ENCODE peak calls at places on chromosomes 7 and 10, in nine cellular contexts. E, Z, L, R, O, A, C, M and Q are unnamed samples.

GRCh38 chr7:32150039-32150438 is 79.8 kb upstream of the PDE1C start:
- DNase-seq in E (no peak), Z (no peak), L (no peak), R (no peak), O (no peak), A (no peak), C (no peak), M (no peak), Q (no peak)

GRCh38 chr7:28973591-28973990 is 15.5 kb upstream of the TRIL start:
- DNase-seq in E (no peak), Z (no peak), L (no peak), R (no peak), O (no peak), A (no peak), C (no peak), M (no peak), Q (no peak)

GRCh38 chr7:44294325-44295069 is 30.9 kb downstream of the CAMK2B start:
- DNase-seq in E (no peak), Z (no peak), L (no peak), R (peak; percentile 3), O (no peak), A (no peak), C (no peak), M (no peak), Q (no peak)

GRCh38 chr7:32164341-32164996 is 94.3 kb upstream of the PDE1C start:
- DNase-seq in E (peak; percentile 85), Z (peak; percentile 76), L (no peak), R (peak; percentile 10), O (peak; percentile 43), A (no peak), C (no peak), M (no peak), Q (peak; percentile 79)

GRCh38 chr10:125000366-125001312 is 58.7 kb downstream of the ZRANB1 start:
- DNase-seq in E (peak; percentile 45), Z (peak; percentile 57), L (peak; percentile 59), R (peak; percentile 7), O (no peak), A (no peak), C (peak; percentile 82), M (no peak), Q (no peak)

GRCh38 chr7:55468495-55468894 is 103.4 kb downstream of the LANCL2 start:
- DNase-seq in E (no peak), Z (no peak), L (no peak), R (no peak), O (no peak), A (no peak), C (no peak), M (no peak), Q (no peak)

GRCh38 chr7:131224996-131225395 is 102.7 kb upstream of the MKLN1 start:
- DNase-seq in E (no peak), Z (no peak), L (no peak), R (no peak), O (no peak), A (no peak), C (no peak), M (no peak), Q (no peak)

GRCh38 chr10:125158528-125159485 is 1.6 kb downstream of the CTBP2 start:
- DNase-seq in E (peak; percentile 53), Z (peak; percentile 54), L (peak; percentile 82), R (peak; percentile 61), O (no peak), A (no peak), C (peak; percentile 81), M (peak; percentile 71), Q (no peak)

GRCh38 chr7:157496426-157497275 is 159.8 kb downstream of the DNAJB6 start:
- DNase-seq in E (no peak), Z (no peak), L (no peak), R (no peak), O (no peak), A (no peak), C (peak; percentile 80), M (no peak), Q (no peak)

GRCh38 chr10:65335311-65335710 is 1590.5 kb upstream of the LRRTM3 start:
- DNase-seq in E (no peak), Z (no peak), L (no peak), R (no peak), O (no peak), A (no peak), C (no peak), M (no peak), Q (no peak)

GRCh38 chr10:4018054-4018511 is 233.1 kb upstream of the KLF6 start:
- DNase-seq in E (no peak), Z (no peak), L (no peak), R (no peak), O (no peak), A (no peak), C (no peak), M (no peak), Q (no peak)

GRCh38 chr7:19275000-19275399 is 129.8 kb upstream of the FERD3L start:
- DNase-seq in E (no peak), Z (no peak), L (no peak), R (no peak), O (no peak), A (no peak), C (no peak), M (no peak), Q (no peak)

GRCh38 chr10:76550806-76551205 is 1086.8 kb downstream of the KCNMA1 start:
- DNase-seq in E (peak; percentile 24), Z (peak; percentile 39), L (no peak), R (peak; percentile 10), O (no peak), A (no peak), C (no peak), M (no peak), Q (no peak)

GRCh38 chr7:12741951-12742575 is 54.6 kb downstream of the ARL4A start:
- DNase-seq in E (peak; percentile 57), Z (peak; percentile 74), L (no peak), R (no peak), O (no peak), A (no peak), C (no peak), M (no peak), Q (no peak)

GRCh38 chr7:40507166-40507565 is 372.4 kb downstream of the SUGCT start:
- DNase-seq in E (no peak), Z (no peak), L (no peak), R (no peak), O (no peak), A (no peak), C (no peak), M (no peak), Q (no peak)
- TF ChIP-seq CTCF in E (no peak), Z (peak; percentile 23), L (no peak), R (no peak), O (peak; percentile 4), A (peak; percentile 59), C (no peak), M (peak; percentile 41), Q (no peak)

GRCh38 chr10:43075612-43076003 is 1.3 kb upstream of the RET start:
- DNase-seq in E (no peak), Z (no peak), L (peak; percentile 75), R (no peak), O (peak; percentile 19), A (no peak), C (no peak), M (no peak), Q (peak; percentile 30)
- TF ChIP-seq CTCF in E (no peak), Z (no peak), L (no peak), R (no peak), O (peak; percentile 4), A (no peak), C (peak; percentile 24), M (no peak), Q (no peak)

DNA sequence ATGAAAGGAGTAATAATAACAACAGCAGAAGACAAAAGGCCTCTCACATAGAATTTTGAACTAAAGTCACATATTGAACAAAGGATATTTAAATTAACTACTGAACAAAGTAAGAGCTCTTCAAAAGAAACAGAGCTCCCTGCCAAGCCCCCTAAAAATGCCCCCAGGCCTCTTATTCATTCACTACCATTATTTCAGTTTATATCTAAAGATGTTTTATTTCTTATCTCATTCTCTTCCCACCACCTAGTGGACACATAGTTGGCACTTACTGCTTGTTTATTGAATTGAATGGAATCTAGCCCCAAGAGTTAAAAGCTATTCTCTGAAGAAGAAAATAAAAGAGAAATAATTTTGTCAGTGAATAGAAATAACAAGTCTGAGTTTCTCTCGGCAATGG is 37.4 kb downstream of the VCL start:
- DNase-seq in E (no peak), Z (peak; percentile 49), L (no peak), R (no peak), O (no peak), A (no peak), C (no peak), M (no peak), Q (no peak)
- TF ChIP-seq CTCF in E (peak; percentile 37), Z (peak; percentile 23), L (peak; percentile 24), R (no peak), O (peak; percentile 42), A (no peak), C (peak; percentile 53), M (no peak), Q (no peak)

GRCh38 chr7:5428470-5429252 is 5.0 kb upstream of the TNRC18 start:
- DNase-seq in E (peak; percentile 90), Z (peak; percentile 90), L (no peak), R (peak; percentile 73), O (no peak), A (peak; percentile 38), C (no peak), M (peak; percentile 77), Q (peak; percentile 71)
- TF ChIP-seq CTCF in E (peak; percentile 16), Z (peak; percentile 27), L (no peak), R (no peak), O (no peak), A (no peak), C (peak; percentile 19), M (no peak), Q (no peak)